ENCODE peak calls at places on chromosomes 6 and 20, in nine cellular contexts. One of them, this sample, is unnamed.

GRCh38 chr6:12271594-12271993 is 18.6 kb upstream of the EDN1 start:
- DNase-seq in left lung: no peak
- DNase-seq in GM12865: no peak
- DNase-seq in sigmoid colon: no peak
- DNase-seq in CD4-positive, CD25-positive, alpha-beta regulatory T cell: no peak
- DNase-seq in hepatocyte: no peak
- DNase-seq in esophagus squamous epithelium: no peak
- DNase-seq in fibroblast of pulmonary artery: no peak
- DNase-seq in dorsolateral prefrontal cortex: no peak
- DNase-seq in this sample: no peak

GRCh38 chr6:15026832-15027231 is 219.0 kb upstream of the JARID2 start:
- DNase-seq in left lung: no peak
- DNase-seq in GM12865: no peak
- DNase-seq in sigmoid colon: no peak
- DNase-seq in CD4-positive, CD25-positive, alpha-beta regulatory T cell: no peak
- DNase-seq in hepatocyte: peak
- DNase-seq in esophagus squamous epithelium: no peak
- DNase-seq in fibroblast of pulmonary artery: peak
- DNase-seq in dorsolateral prefrontal cortex: no peak
- DNase-seq in this sample: peak

GRCh38 chr20:50837532-50838321 is 42.9 kb downstream of the BCAS4 start:
- DNase-seq in left lung: peak
- DNase-seq in GM12865: peak
- DNase-seq in sigmoid colon: peak
- DNase-seq in CD4-positive, CD25-positive, alpha-beta regulatory T cell: no peak
- DNase-seq in hepatocyte: peak
- DNase-seq in esophagus squamous epithelium: no peak
- DNase-seq in fibroblast of pulmonary artery: peak
- DNase-seq in dorsolateral prefrontal cortex: no peak
- DNase-seq in this sample: no peak

GRCh38 chr6:41428995-41429417 is 93.6 kb downstream of the NCR2 start:
- DNase-seq in left lung: no peak
- DNase-seq in GM12865: no peak
- DNase-seq in sigmoid colon: peak
- DNase-seq in CD4-positive, CD25-positive, alpha-beta regulatory T cell: no peak
- DNase-seq in hepatocyte: peak
- DNase-seq in esophagus squamous epithelium: no peak
- DNase-seq in fibroblast of pulmonary artery: peak
- DNase-seq in dorsolateral prefrontal cortex: no peak
- DNase-seq in this sample: no peak

GRCh38 chr20:9068232-9068781 is 580 bp upstream of the PLCB4 start:
- DNase-seq in left lung: peak
- DNase-seq in GM12865: no peak
- DNase-seq in sigmoid colon: peak
- DNase-seq in CD4-positive, CD25-positive, alpha-beta regulatory T cell: no peak
- DNase-seq in hepatocyte: peak
- DNase-seq in esophagus squamous epithelium: no peak
- DNase-seq in fibroblast of pulmonary artery: no peak
- DNase-seq in dorsolateral prefrontal cortex: no peak
- DNase-seq in this sample: peak

GRCh38 chr6:121549741-121550140 is 114.3 kb downstream of the GJA1 start:
- DNase-seq in left lung: no peak
- DNase-seq in GM12865: no peak
- DNase-seq in sigmoid colon: no peak
- DNase-seq in CD4-positive, CD25-positive, alpha-beta regulatory T cell: no peak
- DNase-seq in hepatocyte: no peak
- DNase-seq in esophagus squamous epithelium: no peak
- DNase-seq in fibroblast of pulmonary artery: peak
- DNase-seq in dorsolateral prefrontal cortex: no peak
- DNase-seq in this sample: no peak

GRCh38 chr6:135187372-135187771 is 6.3 kb downstream of the MYB start:
- DNase-seq in left lung: no peak
- DNase-seq in GM12865: no peak
- DNase-seq in sigmoid colon: no peak
- DNase-seq in CD4-positive, CD25-positive, alpha-beta regulatory T cell: no peak
- DNase-seq in hepatocyte: no peak
- DNase-seq in esophagus squamous epithelium: no peak
- DNase-seq in fibroblast of pulmonary artery: no peak
- DNase-seq in dorsolateral prefrontal cortex: no peak
- DNase-seq in this sample: no peak

GRCh38 chr6:152748843-152749242 is 1.8 kb upstream of the VIP start:
- DNase-seq in left lung: no peak
- DNase-seq in GM12865: no peak
- DNase-seq in sigmoid colon: no peak
- DNase-seq in CD4-positive, CD25-positive, alpha-beta regulatory T cell: no peak
- DNase-seq in hepatocyte: no peak
- DNase-seq in esophagus squamous epithelium: no peak
- DNase-seq in fibroblast of pulmonary artery: peak
- DNase-seq in dorsolateral prefrontal cortex: no peak
- DNase-seq in this sample: no peak

GRCh38 chr20:47561175-47561574 is 59.5 kb downstream of the NCOA3 start:
- DNase-seq in left lung: no peak
- DNase-seq in GM12865: no peak
- DNase-seq in sigmoid colon: no peak
- DNase-seq in CD4-positive, CD25-positive, alpha-beta regulatory T cell: no peak
- DNase-seq in hepatocyte: peak
- DNase-seq in esophagus squamous epithelium: no peak
- DNase-seq in fibroblast of pulmonary artery: peak
- DNase-seq in dorsolateral prefrontal cortex: no peak
- DNase-seq in this sample: no peak

GRCh38 chr6:43990627-43991619 is 136.3 kb downstream of the MRPL14 start:
- DNase-seq in left lung: no peak
- DNase-seq in GM12865: no peak
- DNase-seq in sigmoid colon: peak
- DNase-seq in CD4-positive, CD25-positive, alpha-beta regulatory T cell: no peak
- DNase-seq in hepatocyte: peak
- DNase-seq in esophagus squamous epithelium: no peak
- DNase-seq in fibroblast of pulmonary artery: peak
- DNase-seq in dorsolateral prefrontal cortex: no peak
- DNase-seq in this sample: peak

GRCh38 chr6:157681041-157681650 is 141.9 kb upstream of the SNX9 start:
- DNase-seq in left lung: no peak
- DNase-seq in GM12865: no peak
- DNase-seq in sigmoid colon: no peak
- DNase-seq in CD4-positive, CD25-positive, alpha-beta regulatory T cell: no peak
- DNase-seq in hepatocyte: no peak
- DNase-seq in esophagus squamous epithelium: no peak
- DNase-seq in fibroblast of pulmonary artery: peak
- DNase-seq in dorsolateral prefrontal cortex: no peak
- DNase-seq in this sample: no peak

GRCh38 chr6:143746202-143747119 is 68.7 kb downstream of the PHACTR2 start:
- DNase-seq in left lung: no peak
- DNase-seq in GM12865: no peak
- DNase-seq in sigmoid colon: no peak
- DNase-seq in CD4-positive, CD25-positive, alpha-beta regulatory T cell: no peak
- DNase-seq in hepatocyte: no peak
- DNase-seq in esophagus squamous epithelium: no peak
- DNase-seq in fibroblast of pulmonary artery: no peak
- DNase-seq in dorsolateral prefrontal cortex: no peak
- DNase-seq in this sample: no peak

GRCh38 chr6:14209005-14209404 is 91.4 kb downstream of the CD83 start:
- DNase-seq in left lung: no peak
- DNase-seq in GM12865: no peak
- DNase-seq in sigmoid colon: no peak
- DNase-seq in CD4-positive, CD25-positive, alpha-beta regulatory T cell: no peak
- DNase-seq in hepatocyte: no peak
- DNase-seq in esophagus squamous epithelium: no peak
- DNase-seq in fibroblast of pulmonary artery: no peak
- DNase-seq in dorsolateral prefrontal cortex: no peak
- DNase-seq in this sample: no peak

GRCh38 chr20:25025986-25026605 is 31.8 kb downstream of the ACSS1 start:
- DNase-seq in left lung: peak
- DNase-seq in GM12865: no peak
- DNase-seq in sigmoid colon: peak
- DNase-seq in CD4-positive, CD25-positive, alpha-beta regulatory T cell: no peak
- DNase-seq in hepatocyte: no peak
- DNase-seq in esophagus squamous epithelium: no peak
- DNase-seq in fibroblast of pulmonary artery: no peak
- DNase-seq in dorsolateral prefrontal cortex: peak
- DNase-seq in this sample: no peak

GRCh38 chr20:53739799-53740785 is 146.5 kb upstream of the ZNF217 start:
- DNase-seq in left lung: no peak
- DNase-seq in GM12865: peak
- DNase-seq in sigmoid colon: no peak
- DNase-seq in CD4-positive, CD25-positive, alpha-beta regulatory T cell: no peak
- DNase-seq in hepatocyte: no peak
- DNase-seq in esophagus squamous epithelium: no peak
- DNase-seq in fibroblast of pulmonary artery: peak
- DNase-seq in dorsolateral prefrontal cortex: no peak
- DNase-seq in this sample: peak

GRCh38 chr20:53738039-53738944 is 144.7 kb upstream of the ZNF217 start:
- DNase-seq in left lung: peak
- DNase-seq in GM12865: peak
- DNase-seq in sigmoid colon: no peak
- DNase-seq in CD4-positive, CD25-positive, alpha-beta regulatory T cell: no peak
- DNase-seq in hepatocyte: peak
- DNase-seq in esophagus squamous epithelium: no peak
- DNase-seq in fibroblast of pulmonary artery: peak
- DNase-seq in dorsolateral prefrontal cortex: no peak
- DNase-seq in this sample: peak

GRCh38 chr20:53737404-53738038 is 143.9 kb upstream of the ZNF217 start:
- DNase-seq in left lung: no peak
- DNase-seq in GM12865: peak
- DNase-seq in sigmoid colon: no peak
- DNase-seq in CD4-positive, CD25-positive, alpha-beta regulatory T cell: no peak
- DNase-seq in hepatocyte: no peak
- DNase-seq in esophagus squamous epithelium: no peak
- DNase-seq in fibroblast of pulmonary artery: peak
- DNase-seq in dorsolateral prefrontal cortex: no peak
- DNase-seq in this sample: no peak

GRCh38 chr20:53736757-53737403 is 143.2 kb upstream of the ZNF217 start:
- DNase-seq in left lung: no peak
- DNase-seq in GM12865: peak
- DNase-seq in sigmoid colon: no peak
- DNase-seq in CD4-positive, CD25-positive, alpha-beta regulatory T cell: no peak
- DNase-seq in hepatocyte: no peak
- DNase-seq in esophagus squamous epithelium: no peak
- DNase-seq in fibroblast of pulmonary artery: peak
- DNase-seq in dorsolateral prefrontal cortex: no peak
- DNase-seq in this sample: no peak

DNA sequence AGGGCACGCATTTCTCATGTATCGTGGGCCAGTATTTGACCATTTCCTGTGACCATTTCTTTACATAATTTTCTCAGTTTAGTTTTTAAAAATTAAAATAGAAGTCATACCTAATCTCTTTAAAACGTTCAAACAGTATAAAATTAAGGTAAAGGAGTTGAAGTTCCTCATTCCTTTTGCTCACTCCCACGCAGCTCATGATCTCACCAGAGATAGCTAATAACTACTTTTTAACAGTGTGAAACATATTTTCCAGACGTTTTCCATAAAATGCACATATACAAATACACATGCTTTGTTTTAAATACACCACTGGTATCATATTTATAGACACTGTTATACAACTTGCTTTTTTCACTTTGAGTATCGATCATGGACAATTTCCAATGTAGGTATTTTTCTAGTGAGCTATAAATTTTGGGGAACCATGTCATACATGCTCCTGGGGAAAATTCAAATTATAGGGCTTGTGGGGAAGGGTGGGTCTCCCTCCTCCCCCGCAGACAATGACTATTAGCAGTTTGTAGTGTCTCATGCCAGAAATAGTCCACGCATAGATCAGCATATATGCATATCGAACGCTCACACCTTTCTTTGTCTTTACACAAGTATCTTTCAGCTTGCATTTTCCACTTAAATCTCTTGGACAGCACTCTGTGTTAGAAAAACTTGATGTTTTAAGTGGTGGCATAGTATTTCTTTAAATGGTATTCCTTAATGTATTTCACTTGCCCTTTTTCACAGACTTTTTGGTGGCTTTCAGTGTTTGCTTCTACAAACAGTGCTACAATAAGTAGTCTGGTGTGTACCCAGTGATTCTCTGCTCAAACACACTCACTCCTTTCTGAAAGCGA is 145.5 kb upstream of the ZNF217 start:
- DNase-seq in left lung: no peak
- DNase-seq in GM12865: peak
- DNase-seq in sigmoid colon: no peak
- DNase-seq in CD4-positive, CD25-positive, alpha-beta regulatory T cell: no peak
- DNase-seq in hepatocyte: peak
- DNase-seq in esophagus squamous epithelium: no peak
- DNase-seq in fibroblast of pulmonary artery: peak
- DNase-seq in dorsolateral prefrontal cortex: no peak
- DNase-seq in this sample: no peak
- H3K4me3 ChIP-seq in left lung: no peak
- H3K4me3 ChIP-seq in GM12865: peak
- H3K4me3 ChIP-seq in sigmoid colon: no peak
- H3K4me3 ChIP-seq in CD4-positive, CD25-positive, alpha-beta regulatory T cell: no peak
- H3K4me3 ChIP-seq in hepatocyte: no peak
- H3K4me3 ChIP-seq in esophagus squamous epithelium: peak
- H3K4me3 ChIP-seq in fibroblast of pulmonary artery: no peak
- H3K4me3 ChIP-seq in dorsolateral prefrontal cortex: no peak
- H3K4me3 ChIP-seq in this sample: peak

DNA sequence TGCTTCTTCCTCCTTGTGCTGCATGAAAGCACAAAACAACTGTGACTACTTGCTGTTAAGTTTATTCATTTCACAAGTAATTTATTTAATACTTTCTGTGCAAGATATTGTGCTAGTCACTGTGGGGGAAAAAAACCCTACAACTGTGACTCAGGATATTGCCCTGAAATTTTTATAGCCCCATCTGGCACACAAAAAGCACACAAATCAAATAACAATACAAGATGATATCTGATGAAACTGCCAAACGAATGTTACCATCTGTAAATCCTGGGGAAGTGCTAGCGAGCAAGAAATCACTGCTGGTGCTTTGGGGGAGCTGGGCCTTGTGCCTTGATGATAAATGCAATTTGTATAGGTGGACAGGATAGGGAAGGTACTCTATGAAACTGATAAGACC is 115.5 kb downstream of the RTN4IP1 start:
- DNase-seq in left lung: no peak
- DNase-seq in GM12865: peak
- DNase-seq in sigmoid colon: no peak
- DNase-seq in CD4-positive, CD25-positive, alpha-beta regulatory T cell: no peak
- DNase-seq in hepatocyte: no peak
- DNase-seq in esophagus squamous epithelium: no peak
- DNase-seq in fibroblast of pulmonary artery: no peak
- DNase-seq in dorsolateral prefrontal cortex: no peak
- DNase-seq in this sample: no peak
- H3K4me3 ChIP-seq in left lung: no peak
- H3K4me3 ChIP-seq in GM12865: peak
- H3K4me3 ChIP-seq in sigmoid colon: no peak
- H3K4me3 ChIP-seq in CD4-positive, CD25-positive, alpha-beta regulatory T cell: peak
- H3K4me3 ChIP-seq in hepatocyte: no peak
- H3K4me3 ChIP-seq in esophagus squamous epithelium: peak
- H3K4me3 ChIP-seq in fibroblast of pulmonary artery: no peak
- H3K4me3 ChIP-seq in dorsolateral prefrontal cortex: no peak
- H3K4me3 ChIP-seq in this sample: no peak

GRCh38 chr20:53829086-53829703 is 235.6 kb upstream of the ZNF217 start:
- DNase-seq in left lung: no peak
- DNase-seq in GM12865: peak
- DNase-seq in sigmoid colon: peak
- DNase-seq in CD4-positive, CD25-positive, alpha-beta regulatory T cell: no peak
- DNase-seq in hepatocyte: peak
- DNase-seq in esophagus squamous epithelium: no peak
- DNase-seq in fibroblast of pulmonary artery: peak
- DNase-seq in dorsolateral prefrontal cortex: no peak
- DNase-seq in this sample: peak
- H3K4me3 ChIP-seq in left lung: no peak
- H3K4me3 ChIP-seq in GM12865: peak
- H3K4me3 ChIP-seq in sigmoid colon: no peak
- H3K4me3 ChIP-seq in CD4-positive, CD25-positive, alpha-beta regulatory T cell: peak
- H3K4me3 ChIP-seq in hepatocyte: no peak
- H3K4me3 ChIP-seq in esophagus squamous epithelium: peak
- H3K4me3 ChIP-seq in fibroblast of pulmonary artery: peak
- H3K4me3 ChIP-seq in dorsolateral prefrontal cortex: peak
- H3K4me3 ChIP-seq in this sample: no peak

GRCh38 chr6:4905858-4906257 is 98.0 kb downstream of the RPP40 start:
- DNase-seq in left lung: no peak
- DNase-seq in GM12865: no peak
- DNase-seq in sigmoid colon: no peak
- DNase-seq in CD4-positive, CD25-positive, alpha-beta regulatory T cell: no peak
- DNase-seq in hepatocyte: no peak
- DNase-seq in esophagus squamous epithelium: no peak
- DNase-seq in fibroblast of pulmonary artery: no peak
- DNase-seq in dorsolateral prefrontal cortex: no peak
- DNase-seq in this sample: no peak
- H3K4me3 ChIP-seq in left lung: no peak
- H3K4me3 ChIP-seq in GM12865: no peak
- H3K4me3 ChIP-seq in sigmoid colon: no peak
- H3K4me3 ChIP-seq in CD4-positive, CD25-positive, alpha-beta regulatory T cell: no peak
- H3K4me3 ChIP-seq in hepatocyte: no peak
- H3K4me3 ChIP-seq in esophagus squamous epithelium: no peak
- H3K4me3 ChIP-seq in fibroblast of pulmonary artery: no peak
- H3K4me3 ChIP-seq in dorsolateral prefrontal cortex: no peak
- H3K4me3 ChIP-seq in this sample: no peak